ENCODE peak calls at places on chromosomes 1 and 21, in five cellular contexts. U is hepatocyte, C is PC-3, R is heart right ventricle, E is tibial artery. D is an unnamed sample.

GRCh38 chr1:17358557-17358956 is 13.4 kb upstream of the PADI6 start:
- DNase-seq in U (no peak), C (no peak), R (no peak), E (no peak), D (no peak)

GRCh38 chr1:85582687-85583354 is 2.3 kb downstream of the CCN1 start:
- DNase-seq in U (no peak), C (peak; percentile 59), R (no peak), E (no peak), D (no peak)

GRCh38 chr1:239543873-239544272 is 157.5 kb downstream of the CHRM3 start:
- DNase-seq in U (no peak), C (no peak), R (no peak), E (no peak), D (no peak)

GRCh38 chr1:224041032-224041431 is 72.9 kb upstream of the FBXO28 start:
- DNase-seq in U (no peak), C (no peak), R (no peak), E (no peak), D (no peak)

GRCh38 chr1:30758785-30759380 is 1.3 kb upstream of the LAPTM5 start:
- DNase-seq in U (no peak), C (peak; percentile 11), R (no peak), E (no peak), D (no peak)

GRCh38 chr21:29501451-29501850 is 202.7 kb downstream of the BACH1 start:
- DNase-seq in U (no peak), C (peak; percentile 60), R (no peak), E (no peak), D (no peak)

GRCh38 chr1:233485385-233485784 is 128.5 kb upstream of the KCNK1 start:
- DNase-seq in U (no peak), C (no peak), R (no peak), E (no peak), D (no peak)

GRCh38 chr1:167294528-167294927 is 73.8 kb downstream of the POU2F1 start:
- DNase-seq in U (no peak), C (no peak), R (no peak), E (no peak), D (no peak)

GRCh38 chr1:86852737-86853408 is 61.1 kb downstream of the SELENOF start:
- DNase-seq in U (peak; percentile 23), C (no peak), R (no peak), E (no peak), D (no peak)

GRCh38 chr1:183909672-183910071 is 104.8 kb downstream of the RGL1 start:
- DNase-seq in U (no peak), C (no peak), R (no peak), E (no peak), D (no peak)

GRCh38 chr1:31944205-31945089 is 6.3 kb upstream of the PTP4A2 start:
- DNase-seq in U (peak; percentile 95), C (peak; percentile 53), R (peak; percentile 89), E (peak; percentile 91), D (peak; percentile 95)

GRCh38 chr1:145846191-145846590 is 761 bp downstream of the NUDT17 start:
- DNase-seq in U (peak; percentile 61), C (peak; percentile 41), R (peak; percentile 13), E (no peak), D (no peak)

GRCh38 chr1:44808063-44808937 is at the start of gene BTBD19:
- DNase-seq in U (peak; percentile 95), C (no peak), R (peak; percentile 89), E (peak; percentile 86), D (peak; percentile 77)

GRCh38 chr1:85208488-85208887 is 7.7 kb upstream of the SYDE2 start:
- DNase-seq in U (no peak), C (no peak), R (no peak), E (no peak), D (no peak)

GRCh38 chr1:202084791-202085681 is 37.7 kb upstream of the GPR37L1 start:
- DNase-seq in U (peak; percentile 65), C (peak; percentile 63), R (no peak), E (no peak), D (peak; percentile 49)

GRCh38 chr1:46489169-46489637 is 433 bp upstream of the DMBX1 start:
- DNase-seq in U (peak; percentile 34), C (peak; percentile 24), R (no peak), E (no peak), D (no peak)

GRCh38 chr1:101260531-101260930 is 23.7 kb downstream of the S1PR1 start:
- DNase-seq in U (no peak), C (peak; percentile 79), R (no peak), E (no peak), D (no peak)

GRCh38 chr1:45543599-45544417 is 6.8 kb upstream of the AKR1A1 start:
- DNase-seq in U (peak; percentile 38), C (no peak), R (peak; percentile 70), E (peak; percentile 64), D (peak; percentile 78)

GRCh38 chr1:189606795-189607476 is 870.7 kb downstream of the BRINP3 start:
- DNase-seq in U (no peak), C (peak; percentile 88), R (no peak), E (no peak), D (no peak)

GRCh38 chr21:31403596-31404333 is 59.7 kb upstream of the TIAM1 start:
- DNase-seq in U (no peak), C (no peak), R (no peak), E (no peak), D (no peak)

DNA sequence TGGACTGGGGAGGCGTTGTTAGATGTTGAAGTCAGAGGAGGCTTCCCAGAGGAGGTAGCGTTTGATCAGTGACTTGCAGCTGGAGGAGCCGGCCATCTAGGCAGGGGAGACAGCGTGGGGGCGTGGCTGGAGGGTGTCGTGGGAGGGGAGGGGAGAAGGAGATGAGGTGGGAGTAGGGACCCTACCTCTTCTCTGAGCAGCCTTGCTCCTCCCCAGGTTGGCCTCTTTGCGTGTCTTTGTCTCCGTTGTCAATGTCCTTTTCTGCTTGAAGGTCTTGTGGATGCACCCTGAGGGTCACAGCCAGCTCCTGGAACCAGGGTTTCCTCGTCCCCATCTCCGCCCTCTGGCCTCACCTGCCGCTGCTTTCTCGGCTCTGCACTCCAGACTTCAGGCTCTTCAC is 103.4 kb upstream of the CSF3R start:
- DNase-seq in U (no peak), C (no peak), R (no peak), E (no peak), D (peak; percentile 16)
- H3K4me1 ChIP-seq in U (no peaks in the 10 kb centered on the region), C (no peaks in the 10 kb centered on the region), R (no peaks in the 10 kb centered on the region), E (no peaks in the 10 kb centered on the region), D (no peaks in the 10 kb centered on the region)

DNA sequence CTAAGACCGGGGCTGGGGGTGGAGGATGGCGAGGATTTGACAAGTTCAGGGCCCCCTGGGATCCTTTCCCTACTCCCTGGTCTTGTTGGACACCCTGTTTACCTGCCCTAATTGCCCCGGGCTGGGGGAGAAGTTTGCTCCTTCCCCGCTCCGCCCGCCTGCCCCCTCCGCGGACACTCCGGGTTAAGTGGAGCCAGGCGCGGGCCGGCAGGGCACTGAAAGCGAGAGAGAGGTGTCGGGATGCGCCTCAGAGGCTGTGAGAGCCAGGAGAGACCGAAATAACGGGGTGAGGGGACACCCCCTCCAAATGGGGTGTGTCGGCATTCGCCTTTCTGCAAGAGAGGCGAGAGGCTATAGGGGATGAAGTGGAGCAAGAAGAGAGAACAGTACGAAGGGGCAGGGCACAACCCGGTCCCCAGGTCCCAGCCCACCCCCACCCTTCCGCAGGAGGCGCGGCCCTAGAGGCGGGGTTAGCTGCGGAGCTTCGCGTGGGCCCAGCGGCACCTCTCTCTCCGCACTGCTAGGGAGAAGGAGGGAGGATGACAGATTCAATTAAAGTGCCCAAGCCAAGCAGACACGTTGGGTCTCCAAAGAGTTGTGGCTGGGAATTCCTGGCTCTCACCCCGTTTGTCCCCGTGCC is 3.8 kb downstream of the EFNA3 start:
- DNase-seq in U (no peak), C (no peak), R (no peak), E (no peak), D (no peak)
- H3K4me3 ChIP-seq in U (no peak overlapping the region), C (peak overlapping the region; percentile 71), R (no peak overlapping the region), E (no peak overlapping the region), D (peak overlapping the region; percentile 38)

GRCh38 chr1:89179343-89179742 is 3.5 kb upstream of the GBP7 start:
- DNase-seq in U (no peak), C (peak; percentile 72), R (no peak), E (no peak), D (no peak)
- H3K4me1 ChIP-seq in U (no peaks in the 10 kb centered on the region), C (peaks cover 8% of the 10 kb centered on the region), R (no peaks in the 10 kb centered on the region), E (no peaks in the 10 kb centered on the region), D (no peaks in the 10 kb centered on the region)

GRCh38 chr1:40785446-40785845 is 1.9 kb downstream of the KCNQ4 start:
- DNase-seq in U (no peak), C (no peak), R (no peak), E (no peak), D (no peak)
- H3K4me3 ChIP-seq in U (no peak overlapping the region), C (no peak overlapping the region), R (no peak overlapping the region), E (peak overlapping the region; percentile 67), D (no peak overlapping the region)

DNA sequence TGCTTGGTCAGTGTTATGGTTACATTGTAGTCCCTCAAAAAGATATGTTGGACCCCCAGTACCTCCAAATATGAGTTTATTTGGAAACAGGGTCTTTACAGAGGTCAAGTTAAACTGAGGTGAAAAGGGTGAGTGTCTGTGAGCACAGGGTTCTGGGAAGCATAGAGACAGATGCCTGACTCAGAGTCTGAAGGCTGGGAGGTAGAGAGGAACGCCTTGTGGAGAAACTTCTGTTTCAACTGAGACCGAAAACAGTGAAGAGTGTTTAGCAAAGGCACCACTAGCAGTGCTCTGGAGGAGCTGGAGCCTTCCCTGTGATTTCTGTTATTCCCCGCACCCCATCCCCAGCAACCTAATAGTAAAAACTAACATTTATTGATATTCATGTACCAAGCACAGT is 65.2 kb upstream of the LRRC8D start:
- DNase-seq in U (no peak), C (no peak), R (no peak), E (no peak), D (no peak)
- H3K4me1 ChIP-seq in U (peaks cover 10% of the 10 kb centered on the region), C (no peaks in the 10 kb centered on the region), R (peaks cover 44% of the 10 kb centered on the region), E (no peaks in the 10 kb centered on the region), D (peaks cover 57% of the 10 kb centered on the region)

GRCh38 chr1:20732071-20732587 is 374 bp downstream of the SH2D5 start:
- DNase-seq in U (peak; percentile 85), C (peak; percentile 82), R (no peak), E (no peak), D (no peak)

GRCh38 chr1:20730690-20731056 is 1.8 kb downstream of the SH2D5 start:
- DNase-seq in U (no peak), C (no peak), R (no peak), E (no peak), D (no peak)

GRCh38 chr1:20731057-20731991 is 1.2 kb downstream of the SH2D5 start:
- DNase-seq in U (no peak), C (no peak), R (no peak), E (no peak), D (no peak)

GRCh38 chr1:20733361-20733975 is 965 bp upstream of the SH2D5 start:
- DNase-seq in U (no peak), C (peak; percentile 10), R (no peak), E (no peak), D (no peak)

GRCh38 chr1:20732588-20733360 is at the start of gene SH2D5:
- DNase-seq in U (peak; percentile 94), C (peak; percentile 99), R (peak; percentile 48), E (peak; percentile 89), D (no peak)
- H3K4me3 ChIP-seq in U (peak within 1 kb of the TSS; percentile 51), C (peak within 1 kb of the TSS; percentile 74), R (peak within 1 kb of the TSS; percentile 50), E (peak within 1 kb of the TSS; percentile 58), D (peak within 1 kb of the TSS; percentile 70)

GRCh38 chr1:92943515-92943873 is 17.8 kb downstream of the DIPK1A start:
- DNase-seq in U (no peak), C (no peak), R (no peak), E (no peak), D (no peak)
- H3K4me1 ChIP-seq in U (no peaks in the 10 kb centered on the region), C (peaks cover 11% of the 10 kb centered on the region), R (peaks cover 45% of the 10 kb centered on the region), E (peaks cover 37% of the 10 kb centered on the region), D (peaks cover 9% of the 10 kb centered on the region)

GRCh38 chr1:6071219-6071618 is 25.5 kb downstream of the KCNAB2 start:
- DNase-seq in U (no peak), C (no peak), R (no peak), E (no peak), D (no peak)
- H3K4me3 ChIP-seq in U (no peak overlapping the region), C (no peak overlapping the region), R (no peak overlapping the region), E (no peak overlapping the region), D (no peak overlapping the region)